ENCODE peak calls at places on chromosomes 1 and 21, in eight cellular contexts. One of them, this sample, is unnamed.

GRCh38 chr1:37056201-37056764 is 22.0 kb upstream of the GRIK3 start:
- DNase-seq in mucosa of descending colon: no peak
- DNase-seq in kidney: no peak
- DNase-seq in GM12864: no peak
- DNase-seq in activated naive CD4-positive, alpha-beta T cell treated with anti-CD3 and anti-CD28 coated beads, Interleukin-2, amount 10 ng/mL, durations not matched to agents 7 days and 5 days: no peak
- DNase-seq in HuH-7.5: no peak
- DNase-seq in substantia nigra: no peak
- DNase-seq in pons: no peak
- DNase-seq in this sample: no peak

GRCh38 chr1:151311589-151312331 is 15.5 kb downstream of the PI4KB start:
- DNase-seq in mucosa of descending colon: peak; percentile 50
- DNase-seq in activated naive CD4-positive, alpha-beta T cell treated with anti-CD3 and anti-CD28 coated beads, Interleukin-2, amount 10 ng/mL, durations not matched to agents 7 days and 5 days: peak; percentile 44
- DNase-seq in kidney: peak; percentile 78
- DNase-seq in pons: peak; percentile 53
- DNase-seq in HuH-7.5: peak; percentile 68
- DNase-seq in substantia nigra: no peak
- DNase-seq in GM12864: no peak
- DNase-seq in this sample: peak; percentile 92

GRCh38 chr1:94821636-94822305 is 1.6 kb downstream of the SLC44A3 start:
- DNase-seq in pons: no peak
- DNase-seq in substantia nigra: no peak
- DNase-seq in HuH-7.5: peak; percentile 25
- DNase-seq in GM12864: no peak
- DNase-seq in kidney: no peak
- DNase-seq in mucosa of descending colon: peak; percentile 22
- DNase-seq in activated naive CD4-positive, alpha-beta T cell treated with anti-CD3 and anti-CD28 coated beads, Interleukin-2, amount 10 ng/mL, durations not matched to agents 7 days and 5 days: no peak
- DNase-seq in this sample: no peak

GRCh38 chr1:232509570-232509969 is 120.4 kb downstream of the SIPA1L2 start:
- DNase-seq in HuH-7.5: no peak
- DNase-seq in GM12864: no peak
- DNase-seq in kidney: peak; percentile 45
- DNase-seq in activated naive CD4-positive, alpha-beta T cell treated with anti-CD3 and anti-CD28 coated beads, Interleukin-2, amount 10 ng/mL, durations not matched to agents 7 days and 5 days: no peak
- DNase-seq in pons: peak; percentile 37
- DNase-seq in substantia nigra: no peak
- DNase-seq in mucosa of descending colon: no peak
- DNase-seq in this sample: no peak

GRCh38 chr1:218813247-218813646 is 360.4 kb upstream of the LYPLAL1 start:
- DNase-seq in pons: no peak
- DNase-seq in GM12864: no peak
- DNase-seq in HuH-7.5: no peak
- DNase-seq in mucosa of descending colon: no peak
- DNase-seq in kidney: no peak
- DNase-seq in activated naive CD4-positive, alpha-beta T cell treated with anti-CD3 and anti-CD28 coated beads, Interleukin-2, amount 10 ng/mL, durations not matched to agents 7 days and 5 days: no peak
- DNase-seq in substantia nigra: no peak
- DNase-seq in this sample: no peak

GRCh38 chr1:112057736-112058135 is 68.3 kb upstream of the KCND3 start:
- DNase-seq in activated naive CD4-positive, alpha-beta T cell treated with anti-CD3 and anti-CD28 coated beads, Interleukin-2, amount 10 ng/mL, durations not matched to agents 7 days and 5 days: no peak
- DNase-seq in mucosa of descending colon: no peak
- DNase-seq in pons: no peak
- DNase-seq in kidney: no peak
- DNase-seq in GM12864: no peak
- DNase-seq in substantia nigra: no peak
- DNase-seq in HuH-7.5: no peak
- DNase-seq in this sample: no peak

GRCh38 chr21:45617021-45617930 is 26.2 kb upstream of the PCBP3 start:
- DNase-seq in substantia nigra: no peak
- DNase-seq in pons: no peak
- DNase-seq in kidney: peak; percentile 59
- DNase-seq in activated naive CD4-positive, alpha-beta T cell treated with anti-CD3 and anti-CD28 coated beads, Interleukin-2, amount 10 ng/mL, durations not matched to agents 7 days and 5 days: no peak
- DNase-seq in GM12864: no peak
- DNase-seq in mucosa of descending colon: no peak
- DNase-seq in HuH-7.5: no peak
- DNase-seq in this sample: no peak

GRCh38 chr1:201850053-201850397 is 21.1 kb downstream of the IPO9 start:
- DNase-seq in substantia nigra: no peak
- DNase-seq in pons: peak; percentile 25
- DNase-seq in activated naive CD4-positive, alpha-beta T cell treated with anti-CD3 and anti-CD28 coated beads, Interleukin-2, amount 10 ng/mL, durations not matched to agents 7 days and 5 days: no peak
- DNase-seq in HuH-7.5: no peak
- DNase-seq in mucosa of descending colon: no peak
- DNase-seq in GM12864: no peak
- DNase-seq in kidney: no peak
- DNase-seq in this sample: no peak

GRCh38 chr1:221437171-221437570 is 304.7 kb downstream of the DUSP10 start:
- DNase-seq in kidney: no peak
- DNase-seq in pons: no peak
- DNase-seq in activated naive CD4-positive, alpha-beta T cell treated with anti-CD3 and anti-CD28 coated beads, Interleukin-2, amount 10 ng/mL, durations not matched to agents 7 days and 5 days: no peak
- DNase-seq in mucosa of descending colon: no peak
- DNase-seq in GM12864: no peak
- DNase-seq in substantia nigra: no peak
- DNase-seq in HuH-7.5: no peak
- DNase-seq in this sample: no peak

GRCh38 chr1:68232354-68233148 is at the start of gene WLS:
- DNase-seq in pons: peak; percentile 73
- DNase-seq in substantia nigra: peak; percentile 53
- DNase-seq in HuH-7.5: peak; percentile 19
- DNase-seq in activated naive CD4-positive, alpha-beta T cell treated with anti-CD3 and anti-CD28 coated beads, Interleukin-2, amount 10 ng/mL, durations not matched to agents 7 days and 5 days: no peak
- DNase-seq in kidney: peak; percentile 92
- DNase-seq in GM12864: no peak
- DNase-seq in mucosa of descending colon: peak; percentile 84
- DNase-seq in this sample: no peak

GRCh38 chr1:14783592-14783886 is 185.1 kb downstream of the KAZN start:
- DNase-seq in substantia nigra: no peak
- DNase-seq in mucosa of descending colon: no peak
- DNase-seq in HuH-7.5: no peak
- DNase-seq in activated naive CD4-positive, alpha-beta T cell treated with anti-CD3 and anti-CD28 coated beads, Interleukin-2, amount 10 ng/mL, durations not matched to agents 7 days and 5 days: no peak
- DNase-seq in pons: no peak
- DNase-seq in GM12864: no peak
- DNase-seq in kidney: no peak
- DNase-seq in this sample: no peak

GRCh38 chr1:162276493-162276892 is 100.2 kb downstream of the SPATA46 start:
- DNase-seq in GM12864: no peak
- DNase-seq in substantia nigra: no peak
- DNase-seq in mucosa of descending colon: peak; percentile 23
- DNase-seq in HuH-7.5: peak; percentile 27
- DNase-seq in activated naive CD4-positive, alpha-beta T cell treated with anti-CD3 and anti-CD28 coated beads, Interleukin-2, amount 10 ng/mL, durations not matched to agents 7 days and 5 days: no peak
- DNase-seq in pons: peak; percentile 64
- DNase-seq in kidney: no peak
- DNase-seq in this sample: no peak

GRCh38 chr1:65011983-65012382 is 45.6 kb upstream of the JAK1 start:
- DNase-seq in substantia nigra: no peak
- DNase-seq in HuH-7.5: no peak
- DNase-seq in GM12864: no peak
- DNase-seq in mucosa of descending colon: no peak
- DNase-seq in kidney: no peak
- DNase-seq in pons: no peak
- DNase-seq in activated naive CD4-positive, alpha-beta T cell treated with anti-CD3 and anti-CD28 coated beads, Interleukin-2, amount 10 ng/mL, durations not matched to agents 7 days and 5 days: no peak
- DNase-seq in this sample: no peak

GRCh38 chr21:45420623-45421041 is 15.7 kb downstream of the COL18A1 start:
- DNase-seq in GM12864: no peak
- DNase-seq in mucosa of descending colon: no peak
- DNase-seq in kidney: peak; percentile 96
- DNase-seq in activated naive CD4-positive, alpha-beta T cell treated with anti-CD3 and anti-CD28 coated beads, Interleukin-2, amount 10 ng/mL, durations not matched to agents 7 days and 5 days: no peak
- DNase-seq in pons: no peak
- DNase-seq in HuH-7.5: no peak
- DNase-seq in substantia nigra: no peak
- DNase-seq in this sample: no peak

GRCh38 chr1:172960454-172961208 is 90.1 kb downstream of the TNFSF18 start:
- DNase-seq in activated naive CD4-positive, alpha-beta T cell treated with anti-CD3 and anti-CD28 coated beads, Interleukin-2, amount 10 ng/mL, durations not matched to agents 7 days and 5 days: no peak
- DNase-seq in pons: no peak
- DNase-seq in kidney: no peak
- DNase-seq in GM12864: no peak
- DNase-seq in HuH-7.5: no peak
- DNase-seq in mucosa of descending colon: peak; percentile 69
- DNase-seq in substantia nigra: no peak
- DNase-seq in this sample: no peak

GRCh38 chr1:178632619-178633018 is 92.4 kb upstream of the RALGPS2 start:
- DNase-seq in kidney: no peak
- DNase-seq in pons: no peak
- DNase-seq in HuH-7.5: no peak
- DNase-seq in GM12864: no peak
- DNase-seq in activated naive CD4-positive, alpha-beta T cell treated with anti-CD3 and anti-CD28 coated beads, Interleukin-2, amount 10 ng/mL, durations not matched to agents 7 days and 5 days: no peak
- DNase-seq in substantia nigra: no peak
- DNase-seq in mucosa of descending colon: no peak
- DNase-seq in this sample: no peak

GRCh38 chr21:45223236-45223992 is 64.3 kb downstream of the POFUT2 start:
- DNase-seq in pons: no peak
- DNase-seq in mucosa of descending colon: no peak
- DNase-seq in activated naive CD4-positive, alpha-beta T cell treated with anti-CD3 and anti-CD28 coated beads, Interleukin-2, amount 10 ng/mL, durations not matched to agents 7 days and 5 days: no peak
- DNase-seq in GM12864: no peak
- DNase-seq in substantia nigra: no peak
- DNase-seq in HuH-7.5: no peak
- DNase-seq in kidney: no peak
- DNase-seq in this sample: no peak

GRCh38 chr1:107782192-107782845 is 182.7 kb downstream of the VAV3 start:
- DNase-seq in kidney: no peak
- DNase-seq in HuH-7.5: peak; percentile 6
- DNase-seq in mucosa of descending colon: peak; percentile 76
- DNase-seq in pons: peak; percentile 80
- DNase-seq in activated naive CD4-positive, alpha-beta T cell treated with anti-CD3 and anti-CD28 coated beads, Interleukin-2, amount 10 ng/mL, durations not matched to agents 7 days and 5 days: peak; percentile 40
- DNase-seq in substantia nigra: peak; percentile 3
- DNase-seq in GM12864: peak; percentile 15
- DNase-seq in this sample: no peak

GRCh38 chr1:198880397-198880796 is 241.6 kb downstream of the PTPRC start:
- DNase-seq in HuH-7.5: no peak
- DNase-seq in GM12864: no peak
- DNase-seq in activated naive CD4-positive, alpha-beta T cell treated with anti-CD3 and anti-CD28 coated beads, Interleukin-2, amount 10 ng/mL, durations not matched to agents 7 days and 5 days: no peak
- DNase-seq in substantia nigra: no peak
- DNase-seq in mucosa of descending colon: no peak
- DNase-seq in pons: no peak
- DNase-seq in kidney: no peak
- DNase-seq in this sample: no peak

GRCh38 chr1:15125101-15125745 is 28.3 kb upstream of the TMEM51 start:
- DNase-seq in mucosa of descending colon: no peak
- DNase-seq in pons: no peak
- DNase-seq in HuH-7.5: no peak
- DNase-seq in GM12864: no peak
- DNase-seq in substantia nigra: no peak
- DNase-seq in activated naive CD4-positive, alpha-beta T cell treated with anti-CD3 and anti-CD28 coated beads, Interleukin-2, amount 10 ng/mL, durations not matched to agents 7 days and 5 days: no peak
- DNase-seq in kidney: no peak
- DNase-seq in this sample: no peak

GRCh38 chr1:174746024-174746808 is 253.5 kb upstream of the CACYBP start:
- DNase-seq in substantia nigra: no peak
- DNase-seq in activated naive CD4-positive, alpha-beta T cell treated with anti-CD3 and anti-CD28 coated beads, Interleukin-2, amount 10 ng/mL, durations not matched to agents 7 days and 5 days: no peak
- DNase-seq in kidney: no peak
- DNase-seq in mucosa of descending colon: no peak
- DNase-seq in HuH-7.5: no peak
- DNase-seq in GM12864: no peak
- DNase-seq in pons: no peak
- DNase-seq in this sample: no peak

GRCh38 chr1:221887091-221887746 is 145.3 kb upstream of the DUSP10 start:
- DNase-seq in activated naive CD4-positive, alpha-beta T cell treated with anti-CD3 and anti-CD28 coated beads, Interleukin-2, amount 10 ng/mL, durations not matched to agents 7 days and 5 days: no peak
- DNase-seq in HuH-7.5: peak; percentile 34
- DNase-seq in GM12864: no peak
- DNase-seq in kidney: peak; percentile 85
- DNase-seq in pons: no peak
- DNase-seq in mucosa of descending colon: peak; percentile 25
- DNase-seq in substantia nigra: no peak
- DNase-seq in this sample: no peak

GRCh38 chr1:7393141-7393540 is 378.0 kb upstream of the VAMP3 start:
- DNase-seq in activated naive CD4-positive, alpha-beta T cell treated with anti-CD3 and anti-CD28 coated beads, Interleukin-2, amount 10 ng/mL, durations not matched to agents 7 days and 5 days: no peak
- DNase-seq in kidney: no peak
- DNase-seq in mucosa of descending colon: no peak
- DNase-seq in pons: no peak
- DNase-seq in HuH-7.5: no peak
- DNase-seq in substantia nigra: no peak
- DNase-seq in GM12864: no peak
- DNase-seq in this sample: no peak

GRCh38 chr1:974687-975328 is 7.1 kb downstream of the PERM1 start:
- DNase-seq in HuH-7.5: no peak
- DNase-seq in GM12864: no peak
- DNase-seq in activated naive CD4-positive, alpha-beta T cell treated with anti-CD3 and anti-CD28 coated beads, Interleukin-2, amount 10 ng/mL, durations not matched to agents 7 days and 5 days: no peak
- DNase-seq in kidney: no peak
- DNase-seq in mucosa of descending colon: no peak
- DNase-seq in pons: no peak
- DNase-seq in substantia nigra: no peak
- DNase-seq in this sample: no peak

GRCh38 chr1:162905174-162905573 is 44.2 kb upstream of the CCDC190 start:
- DNase-seq in GM12864: no peak
- DNase-seq in pons: no peak
- DNase-seq in substantia nigra: no peak
- DNase-seq in kidney: no peak
- DNase-seq in HuH-7.5: no peak
- DNase-seq in mucosa of descending colon: no peak
- DNase-seq in activated naive CD4-positive, alpha-beta T cell treated with anti-CD3 and anti-CD28 coated beads, Interleukin-2, amount 10 ng/mL, durations not matched to agents 7 days and 5 days: no peak
- DNase-seq in this sample: no peak

GRCh38 chr1:40877681-40878080 is 15.5 kb upstream of the CITED4 start:
- DNase-seq in HuH-7.5: no peak
- DNase-seq in mucosa of descending colon: no peak
- DNase-seq in substantia nigra: no peak
- DNase-seq in pons: no peak
- DNase-seq in kidney: peak; percentile 94
- DNase-seq in activated naive CD4-positive, alpha-beta T cell treated with anti-CD3 and anti-CD28 coated beads, Interleukin-2, amount 10 ng/mL, durations not matched to agents 7 days and 5 days: no peak
- DNase-seq in GM12864: no peak
- DNase-seq in this sample: no peak